ENCODE peak calls at places on chromosome 1, in nine cellular contexts. P is fibroblast of villous mesenchyme, E is astrocyte, V is stomach, M is upper lobe of right lung, B is cardiac muscle cell, F is brain microvascular endothelial cell, Z is right lobe of liver, Q is H9. H is an unnamed sample.

GRCh38 chr1:29655945-29656866 is 419.9 kb downstream of the PTPRU start:
- DNase-seq in V (no peak), B (peak; percentile 20), E (no peak), M (peak; percentile 26), Q (peak; percentile 57), Z (no peak), P (peak; percentile 6), F (no peak), H (no peak)

GRCh38 chr1:16498573-16499359 is 15.3 kb downstream of the RNU1-1 start:
- DNase-seq in V (peak; percentile 93), Z (peak; percentile 90), E (peak; percentile 59), F (peak; percentile 72), B (peak; percentile 97), M (peak; percentile 95), P (peak; percentile 88), Q (peak; percentile 91), H (no peak)

GRCh38 chr1:202501281-202501680 is 152.8 kb downstream of the PPP1R12B start:
- DNase-seq in M (no peak), Z (no peak), P (peak; percentile 44), B (no peak), F (peak; percentile 34), V (no peak), Q (no peak), E (peak; percentile 8), H (no peak)

GRCh38 chr1:8407652-8408051 is 89.7 kb downstream of the SLC45A1 start:
- DNase-seq in B (no peak), E (no peak), V (no peak), Z (no peak), M (no peak), P (no peak), Q (no peak), F (no peak), H (no peak)

GRCh38 chr1:228325267-228325666 is 81.4 kb downstream of the TRIM11 start:
- DNase-seq in E (no peak), V (no peak), F (no peak), Z (no peak), M (no peak), P (no peak), B (no peak), Q (no peak), H (no peak)

GRCh38 chr1:164608651-164609057 is 49.7 kb downstream of the PBX1 start:
- DNase-seq in V (no peak), Z (no peak), M (no peak), F (no peak), B (no peak), P (no peak), E (peak; percentile 53), Q (no peak), H (no peak)

GRCh38 chr1:180194546-180195207 is 35.4 kb upstream of the LHX4 start:
- DNase-seq in F (no peak), V (no peak), P (no peak), M (no peak), E (no peak), Z (no peak), Q (peak; percentile 44), B (no peak), H (no peak)

GRCh38 chr1:53084589-53084971 is 22.6 kb downstream of the PODN start:
- DNase-seq in F (no peak), V (no peak), B (no peak), P (no peak), M (no peak), E (no peak), Z (no peak), Q (no peak), H (no peak)

GRCh38 chr1:42046772-42047552 is 106.2 kb upstream of the GUCA2B start:
- DNase-seq in B (no peak), M (no peak), E (no peak), V (no peak), F (no peak), P (no peak), Z (peak; percentile 88), Q (no peak), H (no peak)

GRCh38 chr1:67771152-67771551 is 62.1 kb downstream of the GNG12 start:
- DNase-seq in V (peak; percentile 74), Z (no peak), B (no peak), E (peak; percentile 95), F (peak; percentile 89), P (no peak), M (no peak), Q (no peak), H (no peak)
- TF ChIP-seq CTCF in V (no peak), Z (peak; percentile 7), B (peak; percentile 32), E (peak; percentile 27), F (peak; percentile 42), P (no peak), M (peak; percentile 11), Q (peak; percentile 56), H (peak; percentile 29)

GRCh38 chr1:187516874-187517273 is 688.1 kb downstream of the PLA2G4A start:
- DNase-seq in F (no peak), V (no peak), E (no peak), B (no peak), M (no peak), Z (no peak), P (no peak), Q (no peak), H (no peak)

GRCh38 chr1:187509091-187509490 is 680.3 kb downstream of the PLA2G4A start:
- DNase-seq in B (no peak), Z (no peak), P (no peak), F (no peak), M (no peak), E (peak; percentile 11), V (no peak), Q (no peak), H (no peak)

GRCh38 chr1:187517508-187517907 is 688.8 kb downstream of the PLA2G4A start:
- DNase-seq in F (no peak), V (no peak), B (no peak), M (no peak), Z (peak; percentile 46), P (no peak), E (no peak), Q (no peak), H (no peak)

GRCh38 chr1:187514110-187514509 is 685.4 kb downstream of the PLA2G4A start:
- DNase-seq in P (no peak), Q (no peak), Z (no peak), V (no peak), E (no peak), F (no peak), B (no peak), M (no peak), H (no peak)

GRCh38 chr1:187513190-187513589 is 684.4 kb downstream of the PLA2G4A start:
- DNase-seq in Z (no peak), F (no peak), Q (no peak), V (no peak), P (no peak), E (no peak), M (no peak), B (no peak), H (no peak)
- TF ChIP-seq CTCF in Z (no peak), F (no peak), Q (peak; percentile 30), V (no peak), P (no peak), E (no peak), M (no peak), B (no peak), H (no peak)

DNA sequence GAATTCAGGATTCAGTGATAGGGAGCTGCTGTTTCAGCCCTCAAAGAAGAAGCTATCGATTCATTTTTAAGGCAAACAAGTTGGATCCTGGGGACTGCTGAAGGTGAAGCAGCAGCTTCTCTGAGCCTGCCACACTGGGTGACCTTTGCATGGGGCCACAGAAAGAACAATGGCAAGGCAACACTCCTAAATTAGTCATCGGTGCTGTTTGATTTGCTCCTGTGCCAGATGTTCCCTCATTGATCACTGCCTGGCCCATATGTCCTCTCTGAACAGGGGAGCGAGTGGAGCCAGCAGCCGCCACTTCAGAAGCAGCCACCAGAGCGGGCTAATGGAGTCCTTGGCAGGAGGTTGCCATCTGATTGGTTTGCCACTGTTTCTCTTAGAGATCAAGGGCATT is 391.5 kb downstream of the NTNG1 start:
- DNase-seq in F (no peak), B (no peak), Z (no peak), E (no peak), M (no peak), P (no peak), V (peak; percentile 49), Q (peak; percentile 30), H (no peak)
- TF ChIP-seq CTCF in F (no peak), B (no peak), Z (no peak), E (no peak), M (no peak), P (no peak), V (no peak), Q (no peak), H (no peak)

DNA sequence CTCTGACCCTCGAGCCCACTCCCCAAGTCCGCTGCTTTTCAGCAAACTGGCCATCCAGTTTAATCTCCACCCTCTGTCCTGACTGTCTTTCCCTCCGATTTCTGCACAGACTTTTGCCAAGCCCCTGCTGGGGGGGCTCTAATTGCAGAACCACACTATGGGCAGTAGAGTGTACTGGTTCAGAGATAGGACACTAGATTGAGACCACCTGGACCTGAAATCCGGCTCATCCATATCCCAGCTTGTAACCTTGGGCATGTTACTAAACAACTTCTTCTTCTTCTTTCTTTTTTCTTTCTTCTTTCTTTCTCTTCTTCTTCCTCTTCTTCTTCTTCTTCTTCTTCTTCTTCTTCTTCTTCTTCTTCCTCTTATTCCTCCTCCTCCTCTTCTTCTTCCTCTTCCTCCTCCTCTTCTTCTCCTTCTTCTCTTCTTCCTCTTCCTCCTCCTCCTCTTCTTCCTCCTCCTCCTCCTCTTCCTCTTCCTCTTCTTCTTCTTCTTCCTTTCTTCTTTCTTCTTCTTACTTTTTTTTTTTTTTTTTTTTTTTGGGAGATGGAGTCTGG is 7.7 kb downstream of the LRRC71 start:
- DNase-seq in E (no peak), Q (no peak), M (no peak), F (no peak), P (no peak), V (no peak), B (no peak), Z (no peak), H (no peak)
- TF ChIP-seq CTCF in E (no peak), Q (peak; percentile 6), M (no peak), F (no peak), P (no peak), V (no peak), B (no peak), Z (no peak), H (peak; percentile 5)

DNA sequence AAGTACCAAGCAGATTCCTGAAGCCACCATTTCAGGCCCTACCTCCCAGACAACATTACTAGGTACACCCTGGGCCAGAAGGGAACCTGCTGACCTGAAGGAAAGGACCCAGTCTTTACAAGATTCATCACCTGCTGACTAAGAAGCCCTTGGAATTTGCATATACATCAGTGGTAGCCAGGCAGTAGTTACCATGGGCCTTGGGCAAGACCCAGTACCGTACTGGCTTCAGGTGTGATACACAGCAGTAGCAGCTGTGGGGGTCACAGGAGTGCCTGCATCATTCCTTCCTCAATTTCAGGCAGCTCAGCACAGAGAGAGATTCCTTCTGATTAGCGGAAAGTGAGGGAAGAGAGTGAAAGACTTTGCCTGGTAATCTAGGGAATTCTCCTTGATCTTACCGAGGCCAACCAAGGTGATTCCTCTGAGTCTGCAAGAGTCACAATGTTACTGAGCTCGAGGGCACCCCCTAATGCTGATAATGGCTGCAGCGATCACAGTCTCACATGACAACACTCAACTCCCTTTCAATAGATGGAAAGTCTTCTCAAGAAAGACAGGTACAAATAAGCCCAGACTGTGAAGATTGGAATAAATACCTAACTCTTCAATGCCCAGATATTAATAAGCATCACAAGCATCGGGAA is 22.0 kb upstream of the UHMK1 start:
- DNase-seq in Q (peak; percentile 63), F (no peak), M (no peak), P (no peak), Z (no peak), E (no peak), V (no peak), B (no peak), H (no peak)
- TF ChIP-seq CTCF in Q (peak; percentile 56), F (no peak), M (no peak), P (no peak), Z (no peak), E (no peak), V (no peak), B (no peak), H (no peak)